ENCODE peak calls at places on chromosomes 5 and 9, in six cellular contexts. E is fibroblast of lung, V is HCT116, C is neural progenitor cell, U is A549, O is mesendoderm. R is an unnamed sample.

GRCh38 chr5:7897014-7897600 is 28.2 kb downstream of the MTRR start:
- DNase-seq in E (peak; percentile 60), V (no peak), C (peak; percentile 42), U (peak; percentile 44), O (peak; percentile 70), R (no peak)

GRCh38 chr9:3968891-3969290 is 331.0 kb downstream of the GLIS3 start:
- DNase-seq in E (peak; percentile 76), V (peak; percentile 83), C (no peak), U (no peak), O (no peak), R (no peak)

GRCh38 chr9:136172412-136173079 is 32.4 kb downstream of the LHX3 start:
- DNase-seq in E (no peak), V (no peak), C (no peak), U (no peak), O (peak; percentile 61), R (no peak)

GRCh38 chr9:90805006-90805993 is 3.7 kb downstream of the SYK start:
- DNase-seq in E (no peak), V (no peak), C (no peak), U (no peak), O (no peak), R (no peak)

GRCh38 chr9:90018688-90019087 is 413.9 kb downstream of the GADD45G start:
- DNase-seq in E (no peak), V (no peak), C (no peak), U (no peak), O (no peak), R (no peak)

GRCh38 chr5:6713274-6714181 is at the start of gene TENT4A:
- DNase-seq in E (peak; percentile 27), V (no peak), C (no peak), U (peak; percentile 92), O (no peak), R (no peak)

GRCh38 chr5:80192507-80193241 is 63.2 kb downstream of the SERINC5 start:
- DNase-seq in E (peak; percentile 77), V (no peak), C (peak; percentile 39), U (no peak), O (no peak), R (no peak)

GRCh38 chr9:107158321-107158720 is 124.8 kb upstream of the RAD23B start:
- DNase-seq in E (peak; percentile 33), V (peak; percentile 51), C (peak; percentile 76), U (peak; percentile 40), O (peak; percentile 86), R (peak; percentile 23)

GRCh38 chr5:59390074-59390659 is 503.4 kb downstream of the PDE4D start:
- DNase-seq in E (peak; percentile 8), V (no peak), C (peak; percentile 53), U (no peak), O (peak; percentile 18), R (peak; percentile 32)

GRCh38 chr5:34717426-34718327 is 61.5 kb downstream of the RAI14 start:
- DNase-seq in E (peak; percentile 100), V (no peak), C (peak; percentile 49), U (no peak), O (peak; percentile 98), R (peak; percentile 23)

GRCh38 chr5:16819522-16820167 is 116.4 kb downstream of the MYO10 start:
- DNase-seq in E (peak; percentile 82), V (no peak), C (no peak), U (no peak), O (no peak), R (no peak)

GRCh38 chr9:136487672-136488071 is 4.8 kb upstream of the SEC16A start:
- DNase-seq in E (no peak), V (no peak), C (no peak), U (no peak), O (no peak), R (no peak)

GRCh38 chr9:109171926-109172325 is 4.9 kb upstream of the FRRS1L start:
- DNase-seq in E (peak; percentile 90), V (no peak), C (no peak), U (no peak), O (no peak), R (no peak)
- H3K4me2 ChIP-seq in E (no peak overlapping the region), V (no peak overlapping the region), C (no peak overlapping the region), U (no peak overlapping the region), O (no peak overlapping the region), R (no peak overlapping the region)

DNA sequence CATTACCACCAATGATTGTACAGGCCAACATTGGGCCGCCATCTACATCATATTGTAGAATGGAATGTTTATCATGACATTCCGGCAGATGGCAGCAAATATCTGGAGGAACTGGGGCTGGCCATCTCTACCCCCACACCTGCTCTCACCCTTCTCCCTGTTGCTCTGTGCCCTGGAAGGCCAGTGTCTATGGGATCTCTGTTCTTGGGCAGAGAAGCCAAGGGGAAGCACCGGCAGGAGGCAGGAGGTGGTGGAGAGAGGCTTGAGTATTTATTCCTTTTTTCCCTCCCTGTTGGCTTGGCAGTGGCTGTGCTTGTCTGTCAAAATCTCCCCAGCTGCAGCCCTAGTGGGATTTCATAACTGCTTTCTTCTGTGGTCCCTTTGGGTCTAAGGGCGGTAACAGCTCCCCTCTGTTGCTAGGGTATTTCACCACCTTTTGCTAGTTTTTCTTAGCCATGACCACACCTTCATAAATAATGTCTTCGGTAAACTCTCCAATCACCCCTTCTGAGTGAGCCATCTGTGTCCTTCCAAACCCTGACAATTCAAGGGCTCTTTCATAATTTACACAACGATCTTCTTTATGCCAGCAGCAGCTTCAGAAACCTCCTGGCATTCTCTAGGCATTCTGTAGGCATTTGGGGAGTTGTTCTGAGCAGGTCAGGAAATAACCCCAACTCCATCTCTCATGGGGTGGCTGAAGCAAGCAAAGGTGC is 225.8 kb downstream of the MELK start:
- DNase-seq in E (no peak), V (no peak), C (peak; percentile 56), U (peak; percentile 76), O (peak; percentile 38), R (no peak)
- H3K4me2 ChIP-seq in E (no peak overlapping the region), V (no peak overlapping the region), C (no peak overlapping the region), U (no peak overlapping the region), O (no peak overlapping the region), R (no peak overlapping the region)

GRCh38 chr9:131165523-131165922 is 40.1 kb downstream of the NUP214 start:
- DNase-seq in E (no peak), V (no peak), C (no peak), U (no peak), O (no peak), R (no peak)

GRCh38 chr9:131169567-131169966 is 44.2 kb downstream of the NUP214 start:
- DNase-seq in E (no peak), V (no peak), C (no peak), U (no peak), O (no peak), R (no peak)

GRCh38 chr9:131167146-131167692 is 41.8 kb downstream of the NUP214 start:
- DNase-seq in E (no peak), V (no peak), C (no peak), U (no peak), O (no peak), R (no peak)

GRCh38 chr9:131162886-131163285 is 37.5 kb downstream of the NUP214 start:
- DNase-seq in E (no peak), V (no peak), C (no peak), U (no peak), O (no peak), R (no peak)

GRCh38 chr9:131167936-131168335 is 42.5 kb downstream of the NUP214 start:
- DNase-seq in E (no peak), V (no peak), C (no peak), U (no peak), O (no peak), R (no peak)
- H3K4me2 ChIP-seq in E (no peak overlapping the region), V (no peak overlapping the region), C (no peak overlapping the region), U (no peak overlapping the region), O (no peak overlapping the region), R (no peak overlapping the region)

GRCh38 chr5:141635646-141636045 is 1.0 kb downstream of the HDAC3 start:
- DNase-seq in E (no peak), V (no peak), C (no peak), U (no peak), O (no peak), R (no peak)
- H3K4me2 ChIP-seq in E (peak overlapping the region; percentile 92), V (peak overlapping the region; percentile 98), C (peak overlapping the region; percentile 96), U (peak overlapping the region; percentile 93), O (peak overlapping the region; percentile 51), R (no peak overlapping the region)

GRCh38 chr9:94581711-94582110 is 11.9 kb downstream of the FBP2 start:
- DNase-seq in E (no peak), V (no peak), C (no peak), U (no peak), O (no peak), R (no peak)
- H3K4me2 ChIP-seq in E (no peak overlapping the region), V (no peak overlapping the region), C (no peak overlapping the region), U (no peak overlapping the region), O (no peak overlapping the region), R (no peak overlapping the region)

GRCh38 chr5:142017832-142018427 is 5.1 kb upstream of the GNPDA1 start:
- DNase-seq in E (peak; percentile 92), V (no peak), C (no peak), U (no peak), O (no peak), R (no peak)
- H3K4me2 ChIP-seq in E (no peak overlapping the region), V (no peak overlapping the region), C (no peak overlapping the region), U (no peak overlapping the region), O (no peak overlapping the region), R (no peak overlapping the region)

GRCh38 chr5:93096561-93096960 is 484.5 kb downstream of the NR2F1-AS1 start:
- DNase-seq in E (no peak), V (no peak), C (no peak), U (no peak), O (no peak), R (no peak)
- H3K4me2 ChIP-seq in E (no peak overlapping the region), V (no peak overlapping the region), C (no peak overlapping the region), U (no peak overlapping the region), O (no peak overlapping the region), R (no peak overlapping the region)

GRCh38 chr5:151678713-151679112 is 8.0 kb downstream of the SPARC start:
- DNase-seq in E (peak; percentile 13), V (no peak), C (no peak), U (no peak), O (no peak), R (no peak)
- H3K4me2 ChIP-seq in E (peak overlapping the region; percentile 71), V (no peak overlapping the region), C (no peak overlapping the region), U (no peak overlapping the region), O (no peak overlapping the region), R (no peak overlapping the region)

DNA sequence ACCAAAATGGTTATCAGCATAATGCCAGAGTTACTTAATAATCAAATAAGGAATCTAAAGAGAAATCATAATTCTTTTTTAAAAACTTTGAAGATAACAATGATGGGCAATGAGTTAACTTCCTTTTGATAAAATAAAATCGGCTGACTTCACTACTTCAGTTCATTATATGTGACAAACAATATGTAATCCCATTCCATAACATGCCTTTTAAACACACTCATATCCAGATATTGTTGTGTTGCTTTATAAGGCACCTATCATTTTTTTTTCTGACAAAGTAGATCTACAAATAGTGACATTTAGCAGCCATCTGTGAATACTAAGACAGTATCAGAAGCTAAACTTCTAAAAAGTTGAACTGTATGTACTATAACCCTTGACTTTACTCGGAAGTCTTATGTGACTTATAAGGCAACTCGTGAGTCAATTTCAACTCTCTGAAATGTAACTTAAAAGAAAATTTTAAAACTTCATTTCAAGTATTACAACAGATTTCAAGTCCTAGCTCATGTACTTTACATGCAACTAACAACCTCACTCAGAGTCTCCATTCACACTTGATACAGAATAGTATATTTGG is 7.5 kb downstream of the ADAMTS6 start:
- DNase-seq in E (no peak), V (no peak), C (no peak), U (no peak), O (no peak), R (no peak)
- H3K4me2 ChIP-seq in E (peak overlapping the region; percentile 37), V (no peak overlapping the region), C (no peak overlapping the region), U (no peak overlapping the region), O (no peak overlapping the region), R (no peak overlapping the region)

DNA sequence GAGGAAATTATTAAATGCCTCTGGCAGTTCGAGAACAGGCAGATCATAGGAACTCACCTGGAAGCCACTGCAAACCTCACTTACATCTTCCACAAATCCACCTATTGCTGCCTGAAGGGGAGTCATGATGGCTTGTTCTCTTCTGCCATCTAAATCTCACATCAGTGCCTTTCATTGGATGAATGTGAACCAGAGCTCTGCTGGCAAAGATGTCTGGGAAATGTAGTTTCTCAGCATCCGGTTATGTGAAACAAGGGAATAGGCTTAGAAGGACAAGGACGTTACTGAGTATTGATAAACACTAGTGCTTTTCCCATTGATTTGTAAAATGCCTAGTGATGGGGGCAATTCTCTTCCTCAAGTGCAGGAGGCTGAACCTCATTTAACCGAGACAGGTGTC is 483.3 kb downstream of the ARHGEF28 start:
- DNase-seq in E (no peak), V (no peak), C (peak; percentile 30), U (no peak), O (peak; percentile 69), R (no peak)
- H3K4me2 ChIP-seq in E (no peak overlapping the region), V (no peak overlapping the region), C (no peak overlapping the region), U (no peak overlapping the region), O (no peak overlapping the region), R (no peak overlapping the region)

R was measured in neuronal stem cell.